ENCODE peak calls at places on chromosomes 2 and 18, in five cellular contexts. D, X, V, O and T are unnamed samples.

GRCh38 chr2:235834781-235835180 is 333.4 kb downstream of the GBX2 start:
- DNase-seq in D (no peak), X (no peak), V (no peak), O (no peak), T (no peak)

GRCh38 chr2:238716585-238716984 is 131.3 kb upstream of the TWIST2 start:
- DNase-seq in D (no peak), X (no peak), V (no peak), O (no peak), T (no peak)

GRCh38 chr18:3647636-3648035 is 197.7 kb downstream of the TGIF1 start:
- DNase-seq in D (no peak), X (no peak), V (no peak), O (no peak), T (no peak)

GRCh38 chr2:54396107-54396506 is 60.0 kb upstream of the SPTBN1 start:
- DNase-seq in D (no peak), X (peak), V (no peak), O (no peak), T (no peak)

GRCh38 chr18:424071-424868 is 76.2 kb downstream of the COLEC12 start:
- DNase-seq in D (peak), X (peak), V (no peak), O (no peak), T (no peak)

GRCh38 chr2:45595724-45596435 is 15.2 kb downstream of the SRBD1 start:
- DNase-seq in D (no peak), X (peak), V (no peak), O (peak), T (peak)

GRCh38 chr2:37110306-37111212 is 26.2 kb downstream of the GPATCH11 start:
- DNase-seq in D (no peak), X (no peak), V (no peak), O (no peak), T (peak)

GRCh38 chr2:108593547-108594098 is 59.4 kb downstream of the LIMS1 start:
- DNase-seq in D (no peak), X (peak), V (no peak), O (no peak), T (peak)

GRCh38 chr2:191656389-191656788 is 21.5 kb upstream of the NABP1 start:
- DNase-seq in D (no peak), X (peak), V (no peak), O (no peak), T (peak)

GRCh38 chr2:208595386-208596275 is 189.0 kb downstream of the PTH2R start:
- DNase-seq in D (no peak), X (no peak), V (no peak), O (no peak), T (peak)

GRCh38 chr18:67385455-67385854 is 131.1 kb downstream of the DSEL start:
- DNase-seq in D (no peak), X (peak), V (no peak), O (no peak), T (peak)

GRCh38 chr2:207311316-207312005 is 145.7 kb upstream of the KLF7 start:
- DNase-seq in D (no peak), X (peak), V (no peak), O (no peak), T (peak)

GRCh38 chr2:55009277-55010055 is 40.8 kb downstream of the RTN4 start:
- DNase-seq in D (no peak), X (no peak), V (no peak), O (no peak), T (no peak)

GRCh38 chr2:55590810-55591440 is 26.5 kb downstream of the PPP4R3B start:
- DNase-seq in D (no peak), X (no peak), V (no peak), O (no peak), T (peak)

GRCh38 chr2:231127936-231128335 is 3.1 kb upstream of the HTR2B start:
- DNase-seq in D (no peak), X (no peak), V (no peak), O (no peak), T (peak)

GRCh38 chr2:212943351-212943750 is 208.1 kb downstream of the IKZF2 start:
- DNase-seq in D (no peak), X (no peak), V (no peak), O (no peak), T (no peak)

GRCh38 chr2:11967946-11968465 is 221.6 kb downstream of the LPIN1 start:
- DNase-seq in D (peak), X (peak), V (no peak), O (peak), T (peak)

GRCh38 chr18:28960146-28960545 is 783.2 kb upstream of the CDH2 start:
- DNase-seq in D (no peak), X (peak), V (no peak), O (no peak), T (peak)

GRCh38 chr2:148926291-148926961 is 51.4 kb downstream of the KIF5C start:
- DNase-seq in D (no peak), X (peak), V (peak), O (peak), T (peak)

GRCh38 chr2:101718993-101719571 is 21.6 kb downstream of the MAP4K4 start:
- DNase-seq in D (no peak), X (no peak), V (no peak), O (no peak), T (no peak)